ENCODE peak calls at places on chromosome 17, in five cellular contexts. H is GM23338; G is HCT116; K is CD4-positive, CD25-positive, alpha-beta regulatory T cell; F is stomach. E is an unnamed sample. For H3K4me1, the result is how much of the 10 kb centered on the place peaks cover.

GRCh38 chr17:75854111-75854748 is 905 bp downstream of the WBP2 start:
- DNase-seq in G (no peak), F (no peak), H (no peak), K (no peak), E (no peak)

GRCh38 chr17:19482571-19482970 is 51.1 kb upstream of the SLC47A1 start:
- DNase-seq in K (no peak), F (no peak), H (peak), G (no peak), E (no peak)

GRCh38 chr17:30235386-30236296 is at the start of gene SLC6A4:
- DNase-seq in F (no peak), G (no peak), K (no peak), H (peak), E (no peak)

GRCh38 chr17:78438271-78438691 is 59.8 kb downstream of the PGS1 start:
- DNase-seq in K (peak), G (no peak), H (no peak), F (no peak), E (no peak)

GRCh38 chr17:44086364-44087311 is 16.1 kb downstream of the G6PC3 start:
- DNase-seq in H (peak), G (peak), F (no peak), K (no peak), E (no peak)

GRCh38 chr17:32482568-32483320 is 4.0 kb upstream of the CDK5R1 start:
- DNase-seq in F (no peak), H (no peak), K (no peak), G (no peak), E (no peak)

GRCh38 chr17:47280072-47280811 is 26.6 kb downstream of the ITGB3 start:
- DNase-seq in G (no peak), F (no peak), K (no peak), H (no peak), E (no peak)

GRCh38 chr17:72187544-72187943 is 66.7 kb downstream of the SOX9 start:
- DNase-seq in H (no peak), G (no peak), F (peak), K (no peak), E (no peak)

GRCh38 chr17:73304971-73305786 is 6.6 kb downstream of the CDC42EP4 start:
- DNase-seq in K (no peak), H (peak), G (peak), F (peak), E (no peak)

GRCh38 chr17:73261952-73262675 is 434 bp upstream of the CPSF4L start:
- DNase-seq in K (no peak), G (no peak), F (peak), H (peak), E (no peak)

GRCh38 chr17:57436565-57436964 is 180.2 kb downstream of the MSI2 start:
- DNase-seq in F (no peak), K (no peak), H (no peak), G (no peak), E (no peak)

GRCh38 chr17:65794572-65794971 is 233.1 kb upstream of the AXIN2 start:
- DNase-seq in K (peak), H (peak), F (peak), G (peak), E (no peak)

GRCh38 chr17:1473841-1474240 is 17.8 kb upstream of the CRK start:
- DNase-seq in K (no peak), F (no peak), H (no peak), G (no peak), E (no peak)

GRCh38 chr17:70254735-70255460 is 85.6 kb downstream of the KCNJ2 start:
- DNase-seq in K (no peak), H (no peak), F (no peak), G (no peak), E (no peak)

GRCh38 chr17:71412803-71413202 is 708.0 kb upstream of the SOX9 start:
- DNase-seq in G (peak), F (no peak), K (no peak), H (no peak), E (no peak)

GRCh38 chr17:35713069-35713728 is 18.2 kb upstream of the RASL10B start:
- DNase-seq in G (no peak), H (no peak), F (no peak), K (no peak), E (no peak)

GRCh38 chr17:35372846-35373531 is 432 bp downstream of the SLFN11 start:
- DNase-seq in K (peak), G (no peak), F (peak), H (peak), E (no peak)

GRCh38 chr17:49565948-49566491 is 9.7 kb upstream of the NXPH3 start:
- DNase-seq in K (no peak), G (no peak), H (no peak), F (peak), E (no peak)

GRCh38 chr17:54269886-54270285 is 447.2 kb downstream of the KIF2B start:
- DNase-seq in H (no peak), F (no peak), K (no peak), G (no peak), E (no peak)

GRCh38 chr17:74972107-74972972 is at the start of gene HID1:
- DNase-seq in G (no peak), F (peak), K (peak), H (peak), E (peak)

GRCh38 chr17:13584701-13585080 is 17.0 kb downstream of the HS3ST3A1 start:
- DNase-seq in F (no peak), G (no peak), K (no peak), H (no peak), E (no peak)

GRCh38 chr17:32747856-32748255 is 129.1 kb downstream of the MYO1D start:
- DNase-seq in H (no peak), F (no peak), K (no peak), G (no peak), E (no peak)

GRCh38 chr17:68029512-68030215 is 5.9 kb upstream of the KPNA2 start:
- DNase-seq in G (no peak), K (no peak), H (peak), F (no peak), E (no peak)

GRCh38 chr17:17784599-17785264 is 52.1 kb downstream of the SREBF1 start:
- DNase-seq in G (no peak), K (no peak), F (peak), H (peak), E (no peak)

GRCh38 chr17:33647976-33648375 is 354.9 kb upstream of the ASIC2 start:
- DNase-seq in F (no peak), H (peak), K (no peak), G (no peak), E (no peak)

GRCh38 chr17:49859991-49860953 is 12.4 kb upstream of the TAC4 start:
- DNase-seq in K (no peak), H (peak), F (peak), G (no peak), E (no peak)

GRCh38 chr17:54899721-54900456 is 763 bp upstream of the TOM1L1 start:
- DNase-seq in F (no peak), K (no peak), G (no peak), H (peak), E (no peak)

DNA sequence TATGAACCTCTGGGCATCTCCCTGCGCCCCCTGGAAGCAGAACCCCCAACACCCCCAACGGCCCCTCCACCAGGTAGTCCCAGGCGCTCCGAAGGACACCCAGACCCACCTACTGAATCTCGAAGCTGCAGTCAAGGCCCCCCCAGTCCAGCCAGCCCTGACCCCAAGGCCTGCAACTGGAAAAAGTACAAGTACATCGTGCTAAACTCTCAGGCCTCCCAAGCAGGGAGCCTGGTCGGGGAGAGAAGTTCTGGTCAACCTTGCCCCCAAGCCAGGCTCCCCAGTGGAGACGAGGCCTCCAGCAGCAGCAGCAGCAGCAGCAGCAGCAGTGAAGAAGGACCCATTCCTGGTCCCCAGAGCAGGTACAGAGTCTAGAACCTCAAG is 1.5 kb downstream of the BCL6B start:
- DNase-seq in H (no peak), K (no peak), G (no peak), F (no peak), E (no peak)
- H3K4me3 ChIP-seq in H (no peak), K (no peak), G (no peak), F (peak), E (no peak)

GRCh38 chr17:81152288-81152848 is 12.9 kb upstream of the PVALEF start:
- DNase-seq in F (no peak), K (no peak), H (no peak), G (no peak), E (no peak)
- H3K4me1 ChIP-seq in F (under half), K (under half), H (under half), G (under half), E (under half)

GRCh38 chr17:45086346-45086745 is 25.2 kb downstream of the NMT1 start:
- DNase-seq in F (no peak), H (no peak), G (no peak), K (no peak), E (no peak)

GRCh38 chr17:45088741-45089140 is 27.6 kb downstream of the NMT1 start:
- DNase-seq in K (no peak), G (no peak), F (no peak), H (no peak), E (no peak)

GRCh38 chr17:45087496-45087975 is 26.4 kb downstream of the NMT1 start:
- DNase-seq in K (no peak), H (no peak), G (no peak), F (no peak), E (no peak)

GRCh38 chr17:45086865-45087495 is 25.9 kb downstream of the NMT1 start:
- DNase-seq in G (no peak), H (no peak), K (no peak), F (no peak), E (no peak)

DNA sequence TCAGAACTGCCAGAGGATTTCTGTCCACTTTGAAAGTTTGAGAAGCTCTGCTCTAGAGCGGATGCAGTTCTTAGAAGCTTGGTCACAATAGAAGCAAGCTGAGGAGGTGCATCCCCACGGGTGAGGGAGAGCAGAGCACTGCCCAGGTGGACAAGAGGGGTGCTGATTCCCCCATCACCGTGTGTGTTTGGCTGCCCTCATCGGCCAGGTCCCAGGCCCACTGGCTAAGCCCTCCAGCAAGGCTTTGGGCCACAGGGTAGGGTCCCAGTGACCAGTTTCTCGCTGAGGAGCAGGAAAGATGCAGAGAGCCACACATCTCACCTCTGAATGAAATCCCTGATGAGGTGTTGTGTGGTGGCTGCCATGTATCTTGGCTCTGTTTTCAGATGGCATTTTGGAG is 26.9 kb downstream of the NMT1 start:
- DNase-seq in G (no peak), K (no peak), H (no peak), F (no peak), E (no peak)
- H3K27ac ChIP-seq in G (no peak), K (no peak), H (no peak), F (no peak), E (no peak)

DNA sequence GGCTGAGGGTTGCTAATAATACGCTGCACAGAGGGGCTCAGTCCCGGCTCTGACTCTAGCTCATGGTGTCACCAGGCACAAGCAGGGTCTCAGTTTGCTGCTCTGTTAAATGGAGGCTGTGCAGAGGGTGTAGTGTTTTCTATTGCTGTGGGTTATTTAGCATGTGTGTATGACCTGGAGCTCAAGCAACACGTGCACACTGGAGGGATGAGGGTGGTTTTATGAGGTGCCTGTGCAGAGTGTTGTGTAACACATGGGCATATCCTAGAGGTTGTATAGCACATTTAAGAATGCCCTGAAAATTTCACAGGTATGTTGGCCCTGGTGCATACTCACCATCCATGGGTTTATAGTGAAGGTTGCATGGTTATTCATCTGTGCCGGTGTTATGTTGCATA is 13.3 kb downstream of the THRA start:
- DNase-seq in K (no peak), H (no peak), G (no peak), F (no peak), E (no peak)
- H3K4me3 ChIP-seq in K (no peak), H (no peak), G (no peak), F (peak), E (no peak)

GRCh38 chr17:83098241-83099085 is 19.1 kb downstream of the METRNL start:
- DNase-seq in H (no peak), K (no peak), F (no peak), G (no peak), E (no peak)

GRCh38 chr17:83099570-83100181 is 20.3 kb downstream of the METRNL start:
- DNase-seq in H (no peak), K (no peak), F (peak), G (no peak), E (no peak)

GRCh38 chr17:83100220-83100852 is 20.9 kb downstream of the METRNL start:
- DNase-seq in K (no peak), G (no peak), F (peak), H (no peak), E (no peak)

GRCh38 chr17:83097831-83098230 is 18.4 kb downstream of the METRNL start:
- DNase-seq in G (no peak), F (no peak), H (no peak), K (no peak), E (no peak)

DNA sequence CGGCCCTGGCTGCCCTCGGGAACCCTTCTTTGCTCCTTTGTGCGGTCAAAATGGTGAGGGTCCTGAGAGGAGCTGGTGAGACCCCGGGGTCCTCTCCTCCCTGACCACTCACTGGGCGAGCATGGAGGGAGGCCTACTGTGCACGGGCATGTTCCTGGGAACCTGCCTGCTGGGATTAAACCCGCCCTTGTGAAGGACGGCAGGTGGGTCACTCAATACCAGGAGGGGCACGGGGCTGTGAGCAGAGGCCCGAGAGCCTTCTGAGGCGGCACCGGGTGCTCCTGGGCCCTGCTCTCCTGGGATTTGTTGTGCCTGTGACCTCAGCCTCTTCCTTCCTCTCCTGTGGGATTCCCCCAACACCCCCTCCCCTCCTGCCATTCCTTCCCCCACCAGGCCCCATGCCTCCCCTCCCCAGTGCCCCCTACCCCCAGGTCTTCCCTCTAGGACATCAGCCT is 19.7 kb downstream of the METRNL start:
- DNase-seq in K (no peak), H (no peak), F (no peak), G (no peak), E (no peak)
- H3K4me1 ChIP-seq in K (under half), H (under half), F (half or more), G (under half), E (under half)

E was measured in effector memory CD4-positive, alpha-beta T cell.